ENCODE peak calls at places on chromosomes 3 and 15, in seven cellular contexts. S, P, N, W, M, Y and G are unnamed samples.

GRCh38 chr3:105806361-105806760 is 62.5 kb downstream of the CBLB start:
- DNase-seq in Y (peak), N (no peak), W (no peak), S (no peak), P (peak), M (peak), G (peak)

GRCh38 chr15:40334941-40335795 is 5.6 kb downstream of the CCDC9B start:
- DNase-seq in Y (no peak), W (no peak), S (no peak), M (no peak), N (no peak), P (no peak), G (no peak)

GRCh38 chr3:4493931-4494806 is 1.0 kb downstream of the ITPR1 start:
- DNase-seq in S (peak), M (peak), P (peak), W (no peak), N (no peak), Y (no peak), G (peak)

GRCh38 chr3:78139166-78139565 is 1099.3 kb downstream of the ROBO2 start:
- DNase-seq in N (peak), M (peak), S (no peak), Y (no peak), W (no peak), P (peak), G (peak)

GRCh38 chr3:98894791-98895576 is 6.5 kb downstream of the DCBLD2 start:
- DNase-seq in M (peak), W (no peak), N (no peak), Y (no peak), P (no peak), S (no peak), G (no peak)

GRCh38 chr3:111045564-111045963 is 26.1 kb upstream of the NECTIN3 start:
- DNase-seq in Y (no peak), W (no peak), N (no peak), M (peak), S (no peak), P (no peak), G (peak)

GRCh38 chr3:88000853-88001252 is 58.0 kb downstream of the CGGBP1 start:
- DNase-seq in S (no peak), M (peak), Y (no peak), W (no peak), N (no peak), P (peak), G (peak)

GRCh38 chr15:101307897-101308603 is 13.0 kb upstream of the SNRPA1 start:
- DNase-seq in N (no peak), S (no peak), W (no peak), Y (no peak), P (no peak), M (no peak), G (no peak)

GRCh38 chr3:191637611-191638010 is 176.6 kb downstream of the PYDC2 start:
- DNase-seq in S (no peak), P (no peak), W (no peak), Y (no peak), N (no peak), M (no peak), G (no peak)

GRCh38 chr15:75182187-75183131 is 19.2 kb upstream of the C15orf39 start:
- DNase-seq in M (no peak), Y (no peak), N (no peak), W (no peak), S (peak), P (peak), G (peak)

GRCh38 chr3:123287051-123287961 is 85.6 kb downstream of the SEC22A start:
- DNase-seq in N (no peak), M (no peak), W (no peak), Y (no peak), P (no peak), S (no peak), G (no peak)

GRCh38 chr3:129211772-129212171 is 28.1 kb upstream of the CNBP start:
- DNase-seq in N (no peak), P (peak), M (peak), W (peak), Y (peak), S (peak), G (peak)

GRCh38 chr3:56251343-56251945 is 216.8 kb downstream of the ERC2 start:
- DNase-seq in Y (no peak), N (no peak), W (peak), M (peak), S (peak), P (peak), G (peak)

GRCh38 chr15:69562097-69562496 is 109.5 kb downstream of the RPLP1 start:
- DNase-seq in N (no peak), P (no peak), Y (no peak), S (no peak), M (no peak), W (no peak), G (no peak)

GRCh38 chr3:56952051-56952450 is 108.4 kb upstream of the SPATA12 start:
- DNase-seq in W (no peak), P (no peak), N (no peak), Y (no peak), M (no peak), S (no peak), G (no peak)

GRCh38 chr3:59108091-59108815 is 58.4 kb upstream of the CFAP20DC start:
- DNase-seq in M (no peak), S (no peak), N (no peak), P (no peak), Y (no peak), W (no peak), G (peak)

GRCh38 chr3:194999491-194999890 is 271.5 kb downstream of the XXYLT1 start:
- DNase-seq in Y (no peak), W (no peak), M (no peak), N (no peak), P (no peak), S (no peak), G (no peak)

GRCh38 chr15:57031082-57031481 is 112.6 kb downstream of the TCF12 start:
- DNase-seq in W (no peak), Y (no peak), P (no peak), M (no peak), N (no peak), S (no peak), G (no peak)

GRCh38 chr3:65734382-65734781 is 304.3 kb downstream of the MAGI1 start:
- DNase-seq in N (no peak), M (no peak), Y (no peak), W (no peak), P (no peak), S (no peak), G (no peak)

GRCh38 chr3:123075359-123075758 is 8.5 kb downstream of the PDIA5 start:
- DNase-seq in N (no peak), S (no peak), Y (no peak), W (no peak), P (no peak), M (no peak), G (peak)

GRCh38 chr3:168165390-168166269 is 69.9 kb upstream of the GOLIM4 start:
- DNase-seq in M (peak), Y (peak), W (peak), S (peak), P (peak), N (peak), G (peak)

GRCh38 chr15:87609474-87609873 is 647.1 kb downstream of the NTRK3 start:
- DNase-seq in P (peak), S (no peak), Y (no peak), N (peak), M (peak), W (no peak), G (peak)

GRCh38 chr15:98560338-98560737 is 88.0 kb upstream of the IGF1R start:
- DNase-seq in Y (no peak), P (no peak), S (no peak), W (no peak), N (no peak), M (no peak), G (no peak)

GRCh38 chr3:57557088-57557537 is 1.0 kb downstream of the PDE12 start:
- DNase-seq in N (no peak), P (peak), M (peak), S (no peak), Y (no peak), W (no peak), G (peak)

GRCh38 chr15:64690578-64691296 is 84.7 kb downstream of the RBPMS2 start:
- DNase-seq in P (no peak), N (no peak), W (no peak), S (no peak), M (no peak), Y (no peak), G (no peak)
- TF ChIP-seq CTCF in P (peak), N (no peak), W (no peak), S (no peak), M (no peak), Y (no peak), G (no peak)

DNA sequence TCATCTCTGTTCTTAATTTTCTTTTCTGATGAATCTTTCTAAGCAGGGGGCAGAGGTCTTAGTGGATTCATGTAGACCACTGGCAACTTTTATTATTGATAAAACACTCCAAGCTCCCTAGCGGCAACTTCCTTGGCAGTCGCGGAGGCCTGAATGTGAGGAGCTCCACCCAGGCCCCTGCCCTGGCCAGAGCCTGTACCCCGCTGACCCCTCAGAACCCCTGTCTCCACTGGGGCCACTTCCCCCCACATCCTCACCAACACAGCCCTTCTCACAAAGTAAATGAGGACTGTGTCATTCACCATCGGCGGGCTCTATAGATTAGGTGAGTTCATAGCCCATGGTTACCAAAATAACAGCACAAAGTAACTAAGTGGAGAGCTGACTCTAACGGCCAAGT is 111.6 kb downstream of the TPRA1 start:
- DNase-seq in N (no peak), S (no peak), P (no peak), W (no peak), M (no peak), Y (no peak), G (no peak)
- H3K4me3 ChIP-seq in N (no peak), S (no peak), P (no peak), W (no peak), M (no peak), Y (no peak), G (no peak)

GRCh38 chr3:136250862-136251460 is 821 bp downstream of the PCCB start:
- DNase-seq in Y (peak), W (peak), S (peak), M (peak), N (no peak), P (peak), G (peak)
- TF ChIP-seq CTCF in Y (peak), W (no peak), S (no peak), M (peak), N (peak), P (peak), G (peak)

DNA sequence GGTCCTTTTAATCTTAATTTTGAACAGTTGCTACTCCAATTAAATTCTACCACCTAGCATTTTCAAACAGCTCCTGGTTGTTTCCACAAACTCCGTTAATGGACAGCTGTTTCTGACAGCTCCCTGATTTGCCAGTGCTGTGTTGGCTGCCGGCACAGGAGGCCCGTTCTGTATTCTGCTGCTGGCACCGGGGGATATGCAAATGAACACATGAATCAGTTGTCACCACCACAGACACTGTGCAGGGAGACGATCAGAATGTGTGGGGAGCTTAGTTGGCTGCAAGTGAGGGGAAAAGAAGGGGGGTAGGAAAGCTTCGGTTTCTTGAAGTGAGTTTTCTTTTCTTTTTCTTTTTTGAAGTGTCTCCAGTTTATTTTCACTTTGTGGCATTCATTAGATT is 438.6 kb upstream of the ARRDC4 start:
- DNase-seq in Y (no peak), S (no peak), W (no peak), N (no peak), M (peak), P (peak), G (no peak)
- H3K4me3 ChIP-seq in Y (no peak), S (no peak), W (peak), N (no peak), M (peak), P (peak), G (no peak)

GRCh38 chr3:42267878-42268277 is 1.9 kb upstream of the CCK start:
- DNase-seq in S (no peak), M (no peak), Y (no peak), P (no peak), N (no peak), W (no peak), G (no peak)

GRCh38 chr3:42265059-42265991 is 660 bp downstream of the CCK start:
- DNase-seq in W (no peak), M (no peak), N (no peak), S (no peak), P (no peak), Y (no peak), G (peak)

GRCh38 chr3:42263354-42264346 is 2.3 kb downstream of the CCK start:
- DNase-seq in S (no peak), N (no peak), W (no peak), Y (no peak), P (no peak), M (no peak), G (no peak)

GRCh38 chr3:42264399-42265058 is 1.5 kb downstream of the CCK start:
- DNase-seq in N (no peak), Y (no peak), W (no peak), M (peak), P (peak), S (no peak), G (peak)

DNA sequence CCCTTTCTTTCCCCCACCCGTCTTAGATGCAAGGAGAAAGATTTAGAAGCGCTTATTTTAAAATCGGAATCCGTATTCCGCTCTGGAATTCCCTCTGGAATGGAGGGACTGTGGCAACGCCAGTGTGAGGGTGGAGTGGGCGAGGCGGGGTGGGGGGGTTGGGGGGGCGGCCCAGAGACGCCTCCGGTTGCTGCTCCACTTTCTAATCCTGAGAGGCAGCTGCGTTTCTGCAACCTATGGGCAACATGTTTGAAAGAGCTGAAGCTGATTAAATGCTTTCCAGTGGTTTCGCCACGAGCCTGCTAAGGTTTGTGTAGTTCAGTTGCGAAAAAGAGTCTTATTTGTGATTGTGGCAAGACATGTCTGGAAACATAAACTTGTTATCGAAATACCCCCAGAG is at the start of gene CCK:
- DNase-seq in N (no peak), M (no peak), P (no peak), Y (no peak), S (no peak), W (no peak), G (no peak)
- TF ChIP-seq CTCF in N (no peak), M (no peak), P (no peak), Y (no peak), S (no peak), W (no peak), G (no peak)

DNA sequence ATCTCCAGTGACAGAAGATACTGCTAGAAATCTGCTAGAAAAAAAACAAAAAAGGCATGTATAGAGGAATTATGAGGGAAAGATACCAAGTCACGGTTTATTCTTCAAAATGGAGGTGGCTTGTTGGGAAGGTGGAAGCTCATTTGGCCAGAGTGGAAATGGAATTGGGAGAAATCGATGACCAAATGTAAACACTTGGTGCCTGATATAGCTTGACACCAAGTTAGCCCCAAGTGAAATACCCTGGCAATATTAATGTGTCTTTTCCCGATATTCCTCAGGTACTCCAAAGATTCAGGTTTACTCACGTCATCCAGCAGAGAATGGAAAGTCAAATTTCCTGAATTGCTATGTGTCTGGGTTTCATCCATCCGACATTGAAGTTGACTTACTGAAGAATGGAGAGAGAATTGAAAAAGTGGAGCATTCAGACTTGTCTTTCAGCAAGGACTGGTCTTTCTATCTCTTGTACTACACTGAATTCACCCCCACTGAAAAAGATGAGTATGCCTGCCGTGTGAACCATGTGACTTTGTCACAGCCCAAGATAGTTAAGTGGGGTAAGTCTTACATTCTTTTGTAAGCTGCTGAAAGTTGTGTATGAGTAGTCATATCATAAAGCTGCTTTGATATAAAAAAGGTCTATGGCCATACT is 4.0 kb downstream of the B2M start:
- DNase-seq in W (no peak), S (no peak), P (no peak), Y (no peak), N (no peak), M (no peak), G (no peak)
- H3K4me3 ChIP-seq in W (no peak), S (no peak), P (no peak), Y (no peak), N (no peak), M (no peak), G (no peak)

DNA sequence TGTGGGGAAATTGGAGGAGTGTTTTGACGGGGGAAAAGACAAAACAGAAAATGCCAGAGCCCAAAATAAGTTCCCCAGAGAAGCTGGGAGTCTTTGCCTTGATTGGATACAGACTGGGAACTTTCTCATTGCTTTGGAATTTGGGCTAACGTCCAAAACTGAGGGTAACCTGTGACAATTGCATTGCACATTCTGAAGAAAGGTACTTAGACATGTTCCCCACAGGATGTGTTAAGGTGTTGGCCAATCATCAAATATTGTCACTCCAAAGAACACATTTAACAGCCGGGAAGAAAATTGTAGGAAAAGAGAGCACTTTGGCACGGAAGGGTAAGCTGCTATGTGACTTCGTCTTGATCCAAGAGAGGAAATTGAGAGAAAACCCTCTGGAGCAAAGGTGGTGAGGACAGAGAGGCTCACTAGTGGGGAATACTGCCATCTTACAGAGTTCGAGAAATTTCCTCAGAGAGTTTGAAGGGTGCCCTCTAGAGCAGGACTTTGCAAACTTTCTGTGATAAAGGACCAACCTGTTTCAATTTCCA is 619.5 kb upstream of the TBL1XR1 start:
- DNase-seq in W (no peak), S (no peak), Y (no peak), M (peak), P (peak), N (no peak), G (peak)
- TF ChIP-seq CTCF in W (no peak), S (no peak), Y (no peak), M (peak), P (peak), N (peak), G (peak)

GRCh38 chr3:141895731-141896130 is 19.3 kb downstream of the ATP1B3 start:
- DNase-seq in M (no peak), N (no peak), S (no peak), Y (no peak), P (no peak), W (no peak), G (no peak)
- H3K4me3 ChIP-seq in M (no peak), N (no peak), S (no peak), Y (no peak), P (no peak), W (no peak), G (no peak)

DNA sequence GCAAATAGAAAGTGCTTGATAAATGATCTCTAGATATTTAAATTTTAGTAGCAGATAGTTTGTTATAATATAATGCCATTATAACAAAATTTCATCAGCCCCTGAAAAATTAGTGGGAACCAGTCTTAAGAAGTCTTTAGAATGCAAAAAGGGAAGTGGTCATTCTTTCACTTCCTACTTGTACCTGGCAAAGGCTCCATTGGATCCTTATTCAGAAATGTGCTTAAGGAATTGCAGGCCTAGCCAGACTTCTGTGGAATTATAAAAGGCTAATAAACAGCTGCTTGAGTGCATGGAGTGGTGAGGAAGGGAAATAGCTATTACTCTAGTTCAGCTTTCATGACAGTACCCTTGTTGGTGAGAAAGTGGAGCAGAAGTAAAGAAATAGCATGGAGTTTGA is 24.2 kb downstream of the PPM1L start:
- DNase-seq in S (no peak), P (no peak), W (no peak), M (no peak), Y (no peak), N (no peak), G (no peak)
- TF ChIP-seq CTCF in S (no peak), P (no peak), W (no peak), M (no peak), Y (no peak), N (no peak), G (no peak)